ENCODE peak calls at places on chromosomes 12 and 14, in six cellular contexts. Z, P, O, N, A and J are unnamed samples.

GRCh38 chr12:132618683-132619043 is at the start of gene P2RX2:
- DNase-seq in Z (no peak), P (no peak), O (no peak), N (no peak), A (no peak), J (no peak)

GRCh38 chr12:52715416-52715815 is 12.1 kb upstream of the KRT77 start:
- DNase-seq in Z (no peak), P (no peak), O (no peak), N (no peak), A (no peak), J (no peak)

GRCh38 chr12:68899251-68899771 is 33.7 kb downstream of the CPM start:
- DNase-seq in Z (peak), P (no peak), O (peak), N (no peak), A (no peak), J (no peak)

GRCh38 chr12:64169999-64170398 is 52.1 kb downstream of the KICS2 start:
- DNase-seq in Z (no peak), P (no peak), O (peak), N (no peak), A (no peak), J (no peak)

GRCh38 chr12:57939291-57939690 is 2.1 kb upstream of the ATP23 start:
- DNase-seq in Z (no peak), P (no peak), O (no peak), N (no peak), A (no peak), J (no peak)

GRCh38 chr14:20415723-20416622 is 2.7 kb upstream of the TEP1 start:
- DNase-seq in Z (peak), P (peak), O (peak), N (no peak), A (no peak), J (peak)

GRCh38 chr12:113831016-113831415 is 135.1 kb downstream of the RBM19 start:
- DNase-seq in Z (no peak), P (no peak), O (peak), N (no peak), A (no peak), J (no peak)

GRCh38 chr14:106845286-106846087 is 1319.1 kb downstream of the TMEM121 start:
- DNase-seq in Z (no peak), P (no peak), O (no peak), N (peak), A (no peak), J (peak)

GRCh38 chr12:70557583-70558263 is 79.5 kb downstream of the PTPRB start:
- DNase-seq in Z (no peak), P (no peak), O (no peak), N (no peak), A (no peak), J (no peak)

GRCh38 chr12:20050166-20050565 is 318.2 kb upstream of the PDE3A start:
- DNase-seq in Z (no peak), P (no peak), O (peak), N (no peak), A (no peak), J (no peak)

GRCh38 chr12:113299619-113300237 is 35.2 kb downstream of the SLC8B1 start:
- DNase-seq in Z (peak), P (no peak), O (peak), N (no peak), A (no peak), J (no peak)

GRCh38 chr14:103711516-103712431 is 3.5 kb downstream of the XRCC3 start:
- DNase-seq in Z (peak), P (no peak), O (peak), N (no peak), A (no peak), J (no peak)

GRCh38 chr12:82430541-82431145 is 72.3 kb downstream of the METTL25 start:
- DNase-seq in Z (no peak), P (no peak), O (peak), N (no peak), A (no peak), J (no peak)

GRCh38 chr12:18700254-18700653 is 37.6 kb downstream of the PLCZ1 start:
- DNase-seq in Z (peak), P (no peak), O (peak), N (no peak), A (no peak), J (no peak)

GRCh38 chr14:88592016-88592415 is 29.2 kb downstream of the ZC3H14 start:
- DNase-seq in Z (no peak), P (no peak), O (no peak), N (no peak), A (no peak), J (no peak)

GRCh38 chr12:86719381-86719780 is 463.2 kb upstream of the MGAT4C start:
- DNase-seq in Z (peak), P (no peak), O (no peak), N (no peak), A (no peak), J (no peak)

GRCh38 chr12:109961612-109962011 is 34.6 kb downstream of the GIT2 start:
- DNase-seq in Z (no peak), P (no peak), O (no peak), N (no peak), A (no peak), J (no peak)

GRCh38 chr12:111285191-111285590 is 83.7 kb downstream of the PHETA1 start:
- DNase-seq in Z (no peak), P (no peak), O (no peak), N (no peak), A (no peak), J (no peak)

GRCh38 chr12:91563011-91563410 is 380.4 kb upstream of the DCN start:
- DNase-seq in Z (no peak), P (no peak), O (no peak), N (no peak), A (no peak), J (no peak)

GRCh38 chr12:38905480-38906351 is at the start of gene CPNE8:
- DNase-seq in Z (peak), P (peak), O (peak), N (no peak), A (peak), J (peak)

GRCh38 chr12:32025906-32026305 is 66.7 kb downstream of the RESF1 start:
- DNase-seq in Z (no peak), P (peak), O (no peak), N (peak), A (no peak), J (no peak)

GRCh38 chr12:29640589-29641345 is 143.0 kb downstream of the TMTC1 start:
- DNase-seq in Z (peak), P (no peak), O (no peak), N (no peak), A (no peak), J (no peak)

GRCh38 chr12:45553204-45553603 is 176.3 kb upstream of the ARID2 start:
- DNase-seq in Z (no peak), P (no peak), O (no peak), N (no peak), A (no peak), J (no peak)

GRCh38 chr12:29088611-29089219 is 60.4 kb upstream of the FAR2 start:
- DNase-seq in Z (no peak), P (no peak), O (peak), N (no peak), A (no peak), J (no peak)

GRCh38 chr14:100539319-100539645 is 47.9 kb downstream of the BEGAIN start:
- DNase-seq in Z (no peak), P (no peak), O (no peak), N (no peak), A (no peak), J (no peak)

GRCh38 chr14:85188836-85189235 is 341.1 kb upstream of the FLRT2 start:
- DNase-seq in Z (no peak), P (no peak), O (no peak), N (no peak), A (no peak), J (no peak)

GRCh38 chr14:53571990-53572389 is 384.6 kb downstream of the BMP4 start:
- DNase-seq in Z (no peak), P (no peak), O (peak), N (no peak), A (no peak), J (no peak)

GRCh38 chr14:100840286-100840685 is 14.4 kb downstream of the MEG3 start:
- DNase-seq in Z (no peak), P (no peak), O (no peak), N (no peak), A (no peak), J (no peak)

GRCh38 chr14:75132374-75133086 is 5.7 kb upstream of the NEK9 start:
- DNase-seq in Z (peak), P (peak), O (peak), N (no peak), A (no peak), J (peak)

GRCh38 chr14:98731701-98732100 is 540.3 kb downstream of the BCL11B start:
- DNase-seq in Z (no peak), P (no peak), O (no peak), N (no peak), A (no peak), J (no peak)

GRCh38 chr12:55743967-55744931 is 1.3 kb downstream of the GDF11 start:
- DNase-seq in Z (no peak), P (no peak), O (no peak), N (no peak), A (no peak), J (no peak)

GRCh38 chr12:50788562-50788961 is 24.7 kb downstream of the ATF1 start:
- DNase-seq in Z (no peak), P (no peak), O (peak), N (no peak), A (no peak), J (no peak)

GRCh38 chr12:13167906-13168305 is 28.6 kb upstream of the EMP1 start:
- DNase-seq in Z (no peak), P (no peak), O (no peak), N (no peak), A (no peak), J (no peak)